ENCODE peak calls at places on chromosomes 7 and 10, in nine cellular contexts. N, H, Z, A, Y, C, U, I and B are unnamed samples.

GRCh38 chr10:11197266-11197712 is 179.6 kb downstream of the CELF2 start:
- DNase-seq in N (peak), I (peak), H (peak), U (no peak), Y (no peak), A (no peak), C (no peak), Z (peak), B (no peak)

GRCh38 chr10:13629116-13629515 is 42.4 kb downstream of the PRPF18 start:
- DNase-seq in Z (no peak), C (no peak), U (no peak), H (no peak), Y (no peak), N (no peak), I (no peak), A (no peak), B (no peak)

GRCh38 chr10:35409094-35409582 is 72.8 kb downstream of the CCNY start:
- DNase-seq in N (peak), H (peak), Y (peak), Z (no peak), U (no peak), A (no peak), I (no peak), C (no peak), B (no peak)

GRCh38 chr10:111836586-111836985 is 347.0 kb downstream of the GPAM start:
- DNase-seq in A (no peak), U (no peak), I (no peak), N (no peak), Z (no peak), Y (no peak), C (no peak), H (no peak), B (no peak)

GRCh38 chr7:143252002-143252401 is 11.2 kb upstream of the GSTK1 start:
- DNase-seq in I (no peak), Y (no peak), H (no peak), A (no peak), Z (no peak), U (no peak), C (no peak), N (no peak), B (no peak)

GRCh38 chr7:138964838-138965436 is 16.3 kb downstream of the KIAA1549 start:
- DNase-seq in U (no peak), C (no peak), Y (no peak), Z (no peak), H (no peak), I (no peak), N (no peak), A (no peak), B (no peak)

GRCh38 chr7:44220046-44220720 is 19.4 kb downstream of the YKT6 start:
- DNase-seq in Y (no peak), N (no peak), H (peak), Z (peak), U (no peak), I (no peak), A (no peak), C (peak), B (no peak)

GRCh38 chr7:147775564-147775963 is 815.0 kb upstream of the C7orf33 start:
- DNase-seq in Z (no peak), A (no peak), C (no peak), U (no peak), H (no peak), N (no peak), Y (no peak), I (no peak), B (no peak)

GRCh38 chr7:77425151-77426051 is 9.3 kb upstream of the GSAP start:
- DNase-seq in I (no peak), A (peak), N (no peak), H (no peak), U (no peak), C (no peak), Y (peak), Z (no peak), B (no peak)

GRCh38 chr7:16891338-16891737 is 9.6 kb upstream of the AGR3 start:
- DNase-seq in A (peak), Y (peak), Z (no peak), I (peak), H (no peak), U (peak), N (peak), C (no peak), B (no peak)

GRCh38 chr10:123392182-123392930 is 238.2 kb downstream of the BUB3 start:
- DNase-seq in U (no peak), Z (no peak), I (no peak), A (no peak), C (no peak), N (no peak), H (no peak), Y (no peak), B (no peak)

GRCh38 chr10:35961501-35961900 is 319.4 kb upstream of the FZD8 start:
- DNase-seq in N (no peak), U (no peak), Z (no peak), C (no peak), I (no peak), H (no peak), Y (peak), A (no peak), B (no peak)

DNA sequence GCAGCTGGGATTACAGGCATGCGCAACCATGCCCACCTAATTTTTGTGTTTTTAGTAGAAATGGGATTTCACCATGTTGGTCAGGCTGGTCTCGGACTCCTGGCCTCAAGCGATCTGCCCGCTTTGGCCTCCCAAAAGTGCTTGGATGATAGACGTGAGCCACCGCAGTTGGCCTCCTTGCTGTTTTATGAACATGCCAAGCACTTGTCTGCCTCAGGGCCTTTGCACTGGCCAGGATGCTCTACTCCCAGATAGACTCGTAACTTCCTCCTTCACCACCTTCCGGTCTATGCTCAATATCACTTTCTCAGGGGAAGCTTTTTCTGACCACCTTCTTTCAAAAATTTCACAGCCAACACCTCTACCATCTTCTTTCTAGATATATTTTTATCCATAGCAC is 6.3 kb downstream of the SLC26A5 start:
- DNase-seq in I (no peak), N (no peak), A (no peak), H (no peak), Z (no peak), Y (no peak), C (no peak), U (no peak), B (no peak)
- TF ChIP-seq CTCF in I (no peak), N (no peak), A (no peak), H (no peak), Z (no peak), Y (no peak), C (no peak), U (no peak), B (no peak)

GRCh38 chr7:155644971-155645509 is 579 bp downstream of the RBM33 start:
- DNase-seq in I (peak), H (peak), C (no peak), Z (no peak), N (peak), U (peak), Y (no peak), A (no peak), B (peak)
- TF ChIP-seq POLR2A in I (peak), H (no peak), C (no peak), Z (no peak), N (no peak), U (no peak), Y (no peak), A (no peak), B (no peak)

GRCh38 chr10:104273899-104274575 is 5.1 kb downstream of the GSTO2 start:
- DNase-seq in Z (no peak), H (no peak), C (no peak), I (no peak), N (no peak), Y (no peak), U (no peak), A (no peak), B (no peak)
- H3K4me3 ChIP-seq in Z (no peak), H (no peak), C (no peak), I (no peak), N (no peak), Y (no peak), U (peak), A (peak), B (no peak)

DNA sequence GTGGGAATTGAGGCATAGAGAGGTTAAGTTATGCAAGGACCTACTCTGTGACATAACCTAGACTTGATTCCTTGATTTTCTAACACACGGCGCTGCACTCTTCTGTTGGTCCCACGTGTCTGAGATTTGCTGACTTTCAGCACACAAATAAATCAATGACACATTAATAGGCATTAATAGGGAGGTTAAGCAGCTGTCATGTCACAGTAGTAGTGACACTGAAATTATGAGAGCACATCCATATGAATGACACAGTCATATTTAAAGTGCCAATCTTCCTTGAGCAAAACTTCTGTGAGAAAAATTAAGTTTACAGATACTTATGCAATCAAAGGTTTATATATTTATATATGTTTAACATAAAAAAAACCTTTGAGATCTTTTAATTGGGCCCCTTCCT is 805.4 kb upstream of the SORCS1 start:
- DNase-seq in U (no peak), Z (no peak), Y (no peak), H (no peak), N (no peak), C (no peak), A (no peak), I (no peak), B (no peak)
- TF ChIP-seq CTCF in U (no peak), Z (no peak), Y (no peak), H (no peak), N (no peak), C (no peak), A (no peak), I (no peak), B (no peak)

DNA sequence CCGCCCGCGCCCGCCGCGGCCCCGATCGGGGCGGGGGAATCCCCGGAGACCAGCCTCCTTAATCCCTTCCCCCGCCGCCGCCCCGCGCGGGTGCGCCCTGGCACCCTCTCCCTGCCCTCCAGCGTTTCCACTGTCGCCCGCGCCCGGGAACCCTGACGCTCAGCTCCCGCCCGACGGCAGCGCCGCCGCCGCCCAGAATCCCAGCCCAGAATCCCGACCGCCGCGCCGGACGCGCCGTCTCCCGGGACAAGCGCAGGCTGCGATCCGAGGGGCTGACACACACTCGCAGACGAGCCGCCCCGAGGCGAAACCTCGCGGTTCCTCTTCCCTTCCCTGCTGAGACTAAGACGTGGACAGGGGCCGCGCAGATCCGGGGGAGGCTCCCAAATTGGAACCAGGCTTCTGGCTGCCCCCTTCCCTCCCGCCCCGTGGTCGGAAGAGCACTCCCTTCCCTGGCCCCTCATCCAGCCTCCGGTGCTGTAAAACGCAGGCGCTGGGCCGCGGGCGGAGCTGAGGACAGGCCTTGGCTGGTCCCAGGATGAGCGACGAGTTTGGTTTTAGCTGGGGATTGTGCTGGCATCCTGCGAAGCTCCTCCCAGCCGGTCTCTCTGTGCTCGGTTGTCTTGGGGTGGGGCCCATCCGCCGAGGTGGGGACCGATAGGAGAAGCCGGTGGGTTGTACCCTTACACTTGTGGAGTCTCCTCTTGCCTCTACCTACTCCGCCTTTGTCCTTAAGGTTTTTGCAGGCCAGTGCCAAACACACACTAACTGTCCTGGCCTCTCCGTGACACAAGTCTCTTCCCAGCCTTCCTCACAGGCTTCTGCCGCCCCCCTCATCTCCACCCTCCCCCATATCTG is 1.1 kb downstream of the MARVELD1 start:
- DNase-seq in Z (peak), H (peak), N (peak), A (no peak), C (peak), U (peak), I (peak), Y (peak), B (peak)
- TF ChIP-seq POLR2A in Z (peak), H (no peak), N (peak), A (no peak), C (no peak), U (no peak), I (peak), Y (peak), B (no peak)

DNA sequence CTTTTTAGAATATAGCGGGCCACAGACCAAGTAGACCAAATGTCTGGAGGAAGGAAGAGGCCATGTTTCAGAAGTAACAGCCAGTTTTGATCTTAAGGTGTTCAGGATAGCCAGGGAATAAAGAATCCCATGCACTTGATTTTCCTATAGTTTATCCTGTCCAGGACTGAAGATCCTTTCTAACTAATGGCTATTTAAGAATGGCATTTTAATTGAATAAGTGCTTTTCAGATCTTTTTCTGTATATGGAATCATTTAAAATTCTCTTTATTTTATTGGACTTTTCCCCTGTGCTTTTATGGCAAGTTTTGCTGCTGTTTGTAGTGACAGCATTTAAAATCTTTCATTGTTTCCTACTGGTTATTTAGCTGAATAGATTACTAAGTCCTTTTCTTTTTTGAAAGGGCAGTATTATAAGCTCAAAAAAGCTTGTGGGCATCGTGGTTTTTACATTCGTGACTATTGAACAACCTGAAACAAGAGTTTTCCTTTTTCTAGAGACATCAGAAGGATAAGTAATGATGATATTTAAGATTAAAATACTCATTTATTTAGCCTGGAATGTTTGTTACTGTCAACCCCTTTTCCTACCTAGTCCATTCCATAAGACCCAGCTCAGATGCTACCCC is 2.4 kb downstream of the INPP5F start:
- DNase-seq in Z (no peak), C (no peak), H (no peak), I (no peak), U (no peak), A (no peak), Y (no peak), N (no peak), B (no peak)
- H3K4me3 ChIP-seq in Z (no peak), C (no peak), H (no peak), I (no peak), U (no peak), A (no peak), Y (no peak), N (no peak), B (no peak)

GRCh38 chr7:155843426-155844018 is 31.3 kb upstream of the SHH start:
- DNase-seq in N (no peak), A (no peak), Z (no peak), U (peak), H (no peak), Y (no peak), I (no peak), C (no peak), B (no peak)
- TF ChIP-seq CTCF in N (no peak), A (no peak), Z (no peak), U (no peak), H (no peak), Y (no peak), I (no peak), C (no peak), B (no peak)

GRCh38 chr10:29961351-29961750 is 98.0 kb downstream of the JCAD start:
- DNase-seq in I (no peak), C (no peak), U (no peak), H (no peak), Z (no peak), N (no peak), Y (no peak), A (no peak), B (no peak)
- TF ChIP-seq POLR2A in I (no peak), C (no peak), U (no peak), H (no peak), Z (no peak), N (no peak), Y (no peak), A (no peak), B (no peak)

GRCh38 chr7:101717986-101718746 is 89.1 kb upstream of the MYL10 start:
- DNase-seq in C (no peak), I (no peak), H (no peak), A (no peak), Y (peak), U (no peak), N (no peak), Z (no peak), B (no peak)
- H3K4me3 ChIP-seq in C (no peak), I (no peak), H (no peak), A (no peak), Y (no peak), U (no peak), N (no peak), Z (no peak), B (no peak)